ENCODE peak calls at places on chromosomes 4 and X, in eight cellular contexts. One of them, this sample, is unnamed.
A peak's percentile ranks its signal among the peaks of the same experiment; 100 is the strongest.

GRCh38 chr4:125620066-125620850 is 305.5 kb downstream of the FAT4 start:
- DNase-seq in cardiac muscle cell: no peak
- DNase-seq in effector memory CD8-positive, alpha-beta T cell: no peak
- DNase-seq in D341Med: no peak
- DNase-seq in omental fat pad: no peak
- DNase-seq in GM23338: no peak
- DNase-seq in activated naive CD4-positive, alpha-beta T cell treated with anti-CD3 and anti-CD28 coated beads, Interleukin-2, amount 10 ng/mL, durations not matched to agents 7 days and 5 days: no peak
- DNase-seq in DMS153: no peak
- DNase-seq in this sample: no peak

GRCh38 chr4:126701756-126702155 is 931.0 kb upstream of the INTU start:
- DNase-seq in omental fat pad: no peak
- DNase-seq in activated naive CD4-positive, alpha-beta T cell treated with anti-CD3 and anti-CD28 coated beads, Interleukin-2, amount 10 ng/mL, durations not matched to agents 7 days and 5 days: no peak
- DNase-seq in DMS153: no peak
- DNase-seq in GM23338: no peak
- DNase-seq in cardiac muscle cell: no peak
- DNase-seq in D341Med: no peak
- DNase-seq in effector memory CD8-positive, alpha-beta T cell: no peak
- DNase-seq in this sample: no peak

GRCh38 chr4:82017680-82018079 is 356.1 kb downstream of the HNRNPD start:
- DNase-seq in cardiac muscle cell: peak; percentile 80
- DNase-seq in activated naive CD4-positive, alpha-beta T cell treated with anti-CD3 and anti-CD28 coated beads, Interleukin-2, amount 10 ng/mL, durations not matched to agents 7 days and 5 days: no peak
- DNase-seq in effector memory CD8-positive, alpha-beta T cell: no peak
- DNase-seq in GM23338: peak; percentile 72
- DNase-seq in DMS153: no peak
- DNase-seq in D341Med: no peak
- DNase-seq in omental fat pad: no peak
- DNase-seq in this sample: no peak

GRCh38 chr4:76546282-76547166 is 111.5 kb downstream of the SHROOM3 start:
- DNase-seq in GM23338: no peak
- DNase-seq in activated naive CD4-positive, alpha-beta T cell treated with anti-CD3 and anti-CD28 coated beads, Interleukin-2, amount 10 ng/mL, durations not matched to agents 7 days and 5 days: no peak
- DNase-seq in omental fat pad: no peak
- DNase-seq in D341Med: no peak
- DNase-seq in cardiac muscle cell: no peak
- DNase-seq in DMS153: peak; percentile 39
- DNase-seq in effector memory CD8-positive, alpha-beta T cell: no peak
- DNase-seq in this sample: no peak

GRCh38 chr4:16860506-16860905 is 37.9 kb downstream of the LDB2 start:
- DNase-seq in effector memory CD8-positive, alpha-beta T cell: no peak
- DNase-seq in D341Med: no peak
- DNase-seq in DMS153: no peak
- DNase-seq in cardiac muscle cell: no peak
- DNase-seq in GM23338: no peak
- DNase-seq in activated naive CD4-positive, alpha-beta T cell treated with anti-CD3 and anti-CD28 coated beads, Interleukin-2, amount 10 ng/mL, durations not matched to agents 7 days and 5 days: no peak
- DNase-seq in omental fat pad: no peak
- DNase-seq in this sample: no peak

GRCh38 chr4:109040441-109040840 is 262.0 kb downstream of the COL25A1 start:
- DNase-seq in D341Med: no peak
- DNase-seq in activated naive CD4-positive, alpha-beta T cell treated with anti-CD3 and anti-CD28 coated beads, Interleukin-2, amount 10 ng/mL, durations not matched to agents 7 days and 5 days: no peak
- DNase-seq in DMS153: no peak
- DNase-seq in omental fat pad: no peak
- DNase-seq in cardiac muscle cell: no peak
- DNase-seq in effector memory CD8-positive, alpha-beta T cell: no peak
- DNase-seq in GM23338: no peak
- DNase-seq in this sample: no peak

GRCh38 chr4:40283968-40284367 is 51.2 kb upstream of the CHRNA9 start:
- DNase-seq in cardiac muscle cell: no peak
- DNase-seq in GM23338: peak; percentile 47
- DNase-seq in D341Med: no peak
- DNase-seq in effector memory CD8-positive, alpha-beta T cell: peak; percentile 61
- DNase-seq in omental fat pad: no peak
- DNase-seq in DMS153: no peak
- DNase-seq in activated naive CD4-positive, alpha-beta T cell treated with anti-CD3 and anti-CD28 coated beads, Interleukin-2, amount 10 ng/mL, durations not matched to agents 7 days and 5 days: peak; percentile 84
- DNase-seq in this sample: no peak

GRCh38 chr4:112284662-112285411 is 867 bp downstream of the TIFA start:
- DNase-seq in DMS153: no peak
- DNase-seq in cardiac muscle cell: no peak
- DNase-seq in D341Med: peak; percentile 45
- DNase-seq in effector memory CD8-positive, alpha-beta T cell: no peak
- DNase-seq in activated naive CD4-positive, alpha-beta T cell treated with anti-CD3 and anti-CD28 coated beads, Interleukin-2, amount 10 ng/mL, durations not matched to agents 7 days and 5 days: peak; percentile 35
- DNase-seq in GM23338: no peak
- DNase-seq in omental fat pad: no peak
- DNase-seq in this sample: no peak

GRCh38 chrX:45735571-45735970 is 534.9 kb upstream of the DIPK2B start:
- DNase-seq in activated naive CD4-positive, alpha-beta T cell treated with anti-CD3 and anti-CD28 coated beads, Interleukin-2, amount 10 ng/mL, durations not matched to agents 7 days and 5 days: no peak
- DNase-seq in DMS153: no peak
- DNase-seq in effector memory CD8-positive, alpha-beta T cell: no peak
- DNase-seq in cardiac muscle cell: no peak
- DNase-seq in D341Med: no peak
- DNase-seq in omental fat pad: no peak
- DNase-seq in GM23338: no peak
- DNase-seq in this sample: no peak

GRCh38 chrX:16971694-16972093 is 25.2 kb downstream of the REPS2 start:
- DNase-seq in effector memory CD8-positive, alpha-beta T cell: no peak
- DNase-seq in D341Med: no peak
- DNase-seq in DMS153: no peak
- DNase-seq in activated naive CD4-positive, alpha-beta T cell treated with anti-CD3 and anti-CD28 coated beads, Interleukin-2, amount 10 ng/mL, durations not matched to agents 7 days and 5 days: no peak
- DNase-seq in GM23338: no peak
- DNase-seq in omental fat pad: no peak
- DNase-seq in cardiac muscle cell: no peak
- DNase-seq in this sample: no peak

GRCh38 chr4:78599931-78600375 is 48.4 kb downstream of the ANXA3 start:
- DNase-seq in omental fat pad: no peak
- DNase-seq in activated naive CD4-positive, alpha-beta T cell treated with anti-CD3 and anti-CD28 coated beads, Interleukin-2, amount 10 ng/mL, durations not matched to agents 7 days and 5 days: no peak
- DNase-seq in D341Med: no peak
- DNase-seq in cardiac muscle cell: peak; percentile 57
- DNase-seq in DMS153: no peak
- DNase-seq in GM23338: no peak
- DNase-seq in effector memory CD8-positive, alpha-beta T cell: no peak
- DNase-seq in this sample: peak; percentile 92

GRCh38 chr4:54281060-54281781 is 52.1 kb downstream of the PDGFRA start:
- DNase-seq in effector memory CD8-positive, alpha-beta T cell: no peak
- DNase-seq in D341Med: no peak
- DNase-seq in GM23338: peak; percentile 11
- DNase-seq in cardiac muscle cell: no peak
- DNase-seq in omental fat pad: no peak
- DNase-seq in activated naive CD4-positive, alpha-beta T cell treated with anti-CD3 and anti-CD28 coated beads, Interleukin-2, amount 10 ng/mL, durations not matched to agents 7 days and 5 days: no peak
- DNase-seq in DMS153: no peak
- DNase-seq in this sample: no peak

GRCh38 chrX:118603981-118604380 is 108.4 kb downstream of the DOCK11 start:
- DNase-seq in effector memory CD8-positive, alpha-beta T cell: peak; percentile 4
- DNase-seq in cardiac muscle cell: peak; percentile 48
- DNase-seq in omental fat pad: no peak
- DNase-seq in activated naive CD4-positive, alpha-beta T cell treated with anti-CD3 and anti-CD28 coated beads, Interleukin-2, amount 10 ng/mL, durations not matched to agents 7 days and 5 days: peak; percentile 26
- DNase-seq in D341Med: peak; percentile 60
- DNase-seq in DMS153: no peak
- DNase-seq in GM23338: peak; percentile 69
- DNase-seq in this sample: no peak

GRCh38 chr4:612749-613125 is 12.6 kb upstream of the PDE6B start:
- DNase-seq in omental fat pad: no peak
- DNase-seq in DMS153: no peak
- DNase-seq in D341Med: no peak
- DNase-seq in GM23338: no peak
- DNase-seq in effector memory CD8-positive, alpha-beta T cell: no peak
- DNase-seq in cardiac muscle cell: no peak
- DNase-seq in activated naive CD4-positive, alpha-beta T cell treated with anti-CD3 and anti-CD28 coated beads, Interleukin-2, amount 10 ng/mL, durations not matched to agents 7 days and 5 days: no peak
- DNase-seq in this sample: no peak

GRCh38 chrX:13099121-13099520 is 54.7 kb upstream of the FAM9C start:
- DNase-seq in effector memory CD8-positive, alpha-beta T cell: no peak
- DNase-seq in cardiac muscle cell: no peak
- DNase-seq in D341Med: no peak
- DNase-seq in omental fat pad: no peak
- DNase-seq in GM23338: no peak
- DNase-seq in activated naive CD4-positive, alpha-beta T cell treated with anti-CD3 and anti-CD28 coated beads, Interleukin-2, amount 10 ng/mL, durations not matched to agents 7 days and 5 days: no peak
- DNase-seq in DMS153: no peak
- DNase-seq in this sample: no peak

GRCh38 chr4:128387600-128388351 is 100.2 kb upstream of the PGRMC2 start:
- DNase-seq in effector memory CD8-positive, alpha-beta T cell: no peak
- DNase-seq in DMS153: no peak
- DNase-seq in D341Med: no peak
- DNase-seq in activated naive CD4-positive, alpha-beta T cell treated with anti-CD3 and anti-CD28 coated beads, Interleukin-2, amount 10 ng/mL, durations not matched to agents 7 days and 5 days: no peak
- DNase-seq in GM23338: no peak
- DNase-seq in cardiac muscle cell: no peak
- DNase-seq in omental fat pad: no peak
- DNase-seq in this sample: no peak

GRCh38 chr4:10006604-10007435 is 14.5 kb downstream of the SLC2A9 start:
- DNase-seq in DMS153: no peak
- DNase-seq in omental fat pad: no peak
- DNase-seq in effector memory CD8-positive, alpha-beta T cell: no peak
- DNase-seq in activated naive CD4-positive, alpha-beta T cell treated with anti-CD3 and anti-CD28 coated beads, Interleukin-2, amount 10 ng/mL, durations not matched to agents 7 days and 5 days: no peak
- DNase-seq in D341Med: no peak
- DNase-seq in cardiac muscle cell: no peak
- DNase-seq in GM23338: no peak
- DNase-seq in this sample: peak; percentile 63

GRCh38 chrX:55161581-55161980 is 58.6 kb upstream of the PAGE5 start:
- DNase-seq in omental fat pad: no peak
- DNase-seq in effector memory CD8-positive, alpha-beta T cell: no peak
- DNase-seq in activated naive CD4-positive, alpha-beta T cell treated with anti-CD3 and anti-CD28 coated beads, Interleukin-2, amount 10 ng/mL, durations not matched to agents 7 days and 5 days: no peak
- DNase-seq in cardiac muscle cell: no peak
- DNase-seq in GM23338: peak; percentile 11
- DNase-seq in DMS153: no peak
- DNase-seq in D341Med: no peak
- DNase-seq in this sample: no peak

GRCh38 chrX:38172596-38172995 is 48.1 kb downstream of the SRPX start:
- DNase-seq in GM23338: no peak
- DNase-seq in cardiac muscle cell: no peak
- DNase-seq in effector memory CD8-positive, alpha-beta T cell: no peak
- DNase-seq in activated naive CD4-positive, alpha-beta T cell treated with anti-CD3 and anti-CD28 coated beads, Interleukin-2, amount 10 ng/mL, durations not matched to agents 7 days and 5 days: no peak
- DNase-seq in D341Med: no peak
- DNase-seq in omental fat pad: no peak
- DNase-seq in DMS153: no peak
- DNase-seq in this sample: no peak

GRCh38 chrX:128460835-128461234 is 408.6 kb upstream of the ACTRT1 start:
- DNase-seq in effector memory CD8-positive, alpha-beta T cell: no peak
- DNase-seq in DMS153: no peak
- DNase-seq in activated naive CD4-positive, alpha-beta T cell treated with anti-CD3 and anti-CD28 coated beads, Interleukin-2, amount 10 ng/mL, durations not matched to agents 7 days and 5 days: no peak
- DNase-seq in D341Med: peak; percentile 5
- DNase-seq in GM23338: peak; percentile 36
- DNase-seq in cardiac muscle cell: no peak
- DNase-seq in omental fat pad: no peak
- DNase-seq in this sample: no peak

GRCh38 chr4:154591890-154592289 is 1.3 kb upstream of the FGA start:
- DNase-seq in activated naive CD4-positive, alpha-beta T cell treated with anti-CD3 and anti-CD28 coated beads, Interleukin-2, amount 10 ng/mL, durations not matched to agents 7 days and 5 days: no peak
- DNase-seq in cardiac muscle cell: no peak
- DNase-seq in D341Med: no peak
- DNase-seq in GM23338: no peak
- DNase-seq in omental fat pad: no peak
- DNase-seq in DMS153: no peak
- DNase-seq in effector memory CD8-positive, alpha-beta T cell: no peak
- DNase-seq in this sample: no peak

GRCh38 chr4:36763814-36764213 is 480.7 kb upstream of the NWD2 start:
- DNase-seq in DMS153: no peak
- DNase-seq in cardiac muscle cell: no peak
- DNase-seq in effector memory CD8-positive, alpha-beta T cell: no peak
- DNase-seq in GM23338: no peak
- DNase-seq in omental fat pad: no peak
- DNase-seq in activated naive CD4-positive, alpha-beta T cell treated with anti-CD3 and anti-CD28 coated beads, Interleukin-2, amount 10 ng/mL, durations not matched to agents 7 days and 5 days: no peak
- DNase-seq in D341Med: no peak
- DNase-seq in this sample: no peak

GRCh38 chr4:108172780-108173598 is 4.3 kb upstream of the LEF1 start:
- DNase-seq in GM23338: peak; percentile 58
- DNase-seq in effector memory CD8-positive, alpha-beta T cell: no peak
- DNase-seq in cardiac muscle cell: peak; percentile 86
- DNase-seq in D341Med: peak; percentile 79
- DNase-seq in activated naive CD4-positive, alpha-beta T cell treated with anti-CD3 and anti-CD28 coated beads, Interleukin-2, amount 10 ng/mL, durations not matched to agents 7 days and 5 days: peak; percentile 80
- DNase-seq in omental fat pad: no peak
- DNase-seq in DMS153: peak; percentile 64
- DNase-seq in this sample: no peak

GRCh38 chr4:81647388-81647787 is 175.7 kb upstream of the RASGEF1B start:
- DNase-seq in DMS153: no peak
- DNase-seq in cardiac muscle cell: no peak
- DNase-seq in activated naive CD4-positive, alpha-beta T cell treated with anti-CD3 and anti-CD28 coated beads, Interleukin-2, amount 10 ng/mL, durations not matched to agents 7 days and 5 days: no peak
- DNase-seq in effector memory CD8-positive, alpha-beta T cell: no peak
- DNase-seq in D341Med: no peak
- DNase-seq in GM23338: peak; percentile 90
- DNase-seq in omental fat pad: no peak
- DNase-seq in this sample: no peak

GRCh38 chrX:45138525-45138924 is 62.2 kb downstream of the DIPK2B start:
- DNase-seq in omental fat pad: no peak
- DNase-seq in cardiac muscle cell: no peak
- DNase-seq in D341Med: no peak
- DNase-seq in effector memory CD8-positive, alpha-beta T cell: no peak
- DNase-seq in activated naive CD4-positive, alpha-beta T cell treated with anti-CD3 and anti-CD28 coated beads, Interleukin-2, amount 10 ng/mL, durations not matched to agents 7 days and 5 days: peak; percentile 20
- DNase-seq in DMS153: no peak
- DNase-seq in GM23338: no peak
- DNase-seq in this sample: no peak

GRCh38 chr4:13970349-13970748 is 342.8 kb upstream of the BOD1L1 start:
- DNase-seq in omental fat pad: no peak
- DNase-seq in cardiac muscle cell: no peak
- DNase-seq in effector memory CD8-positive, alpha-beta T cell: no peak
- DNase-seq in DMS153: no peak
- DNase-seq in D341Med: no peak
- DNase-seq in GM23338: no peak
- DNase-seq in activated naive CD4-positive, alpha-beta T cell treated with anti-CD3 and anti-CD28 coated beads, Interleukin-2, amount 10 ng/mL, durations not matched to agents 7 days and 5 days: no peak
- DNase-seq in this sample: no peak

GRCh38 chr4:57233391-57233790 is 123.2 kb upstream of the IGFBP7 start:
- DNase-seq in DMS153: no peak
- DNase-seq in D341Med: no peak
- DNase-seq in effector memory CD8-positive, alpha-beta T cell: no peak
- DNase-seq in cardiac muscle cell: no peak
- DNase-seq in GM23338: no peak
- DNase-seq in activated naive CD4-positive, alpha-beta T cell treated with anti-CD3 and anti-CD28 coated beads, Interleukin-2, amount 10 ng/mL, durations not matched to agents 7 days and 5 days: no peak
- DNase-seq in omental fat pad: no peak
- DNase-seq in this sample: no peak

GRCh38 chrX:101040197-101040596 is 11.7 kb downstream of the TRMT2B start:
- DNase-seq in DMS153: no peak
- DNase-seq in effector memory CD8-positive, alpha-beta T cell: no peak
- DNase-seq in activated naive CD4-positive, alpha-beta T cell treated with anti-CD3 and anti-CD28 coated beads, Interleukin-2, amount 10 ng/mL, durations not matched to agents 7 days and 5 days: no peak
- DNase-seq in D341Med: no peak
- DNase-seq in GM23338: no peak
- DNase-seq in cardiac muscle cell: no peak
- DNase-seq in omental fat pad: no peak
- DNase-seq in this sample: no peak

GRCh38 chrX:46381630-46382029 is 163.6 kb downstream of the ZNF674 start:
- DNase-seq in effector memory CD8-positive, alpha-beta T cell: peak; percentile 0
- DNase-seq in DMS153: no peak
- DNase-seq in omental fat pad: no peak
- DNase-seq in activated naive CD4-positive, alpha-beta T cell treated with anti-CD3 and anti-CD28 coated beads, Interleukin-2, amount 10 ng/mL, durations not matched to agents 7 days and 5 days: peak; percentile 54
- DNase-seq in D341Med: peak; percentile 35
- DNase-seq in cardiac muscle cell: peak; percentile 25
- DNase-seq in GM23338: peak; percentile 62
- DNase-seq in this sample: no peak

GRCh38 chrX:136397001-136397400 is 90.7 kb upstream of the BRS3 start:
- DNase-seq in GM23338: peak; percentile 1
- DNase-seq in effector memory CD8-positive, alpha-beta T cell: no peak
- DNase-seq in activated naive CD4-positive, alpha-beta T cell treated with anti-CD3 and anti-CD28 coated beads, Interleukin-2, amount 10 ng/mL, durations not matched to agents 7 days and 5 days: no peak
- DNase-seq in cardiac muscle cell: no peak
- DNase-seq in DMS153: no peak
- DNase-seq in D341Med: no peak
- DNase-seq in omental fat pad: no peak
- DNase-seq in this sample: no peak

GRCh38 chrX:149145845-149146285 is 359.2 kb downstream of the IDS start:
- DNase-seq in D341Med: no peak
- DNase-seq in cardiac muscle cell: no peak
- DNase-seq in DMS153: no peak
- DNase-seq in effector memory CD8-positive, alpha-beta T cell: no peak
- DNase-seq in GM23338: no peak
- DNase-seq in omental fat pad: no peak
- DNase-seq in activated naive CD4-positive, alpha-beta T cell treated with anti-CD3 and anti-CD28 coated beads, Interleukin-2, amount 10 ng/mL, durations not matched to agents 7 days and 5 days: no peak
- DNase-seq in this sample: no peak

GRCh38 chrX:71579136-71579989 is 1.1 kb downstream of the GCNA start:
- DNase-seq in activated naive CD4-positive, alpha-beta T cell treated with anti-CD3 and anti-CD28 coated beads, Interleukin-2, amount 10 ng/mL, durations not matched to agents 7 days and 5 days: no peak
- DNase-seq in GM23338: peak; percentile 41
- DNase-seq in DMS153: no peak
- DNase-seq in effector memory CD8-positive, alpha-beta T cell: no peak
- DNase-seq in D341Med: no peak
- DNase-seq in omental fat pad: no peak
- DNase-seq in cardiac muscle cell: no peak
- DNase-seq in this sample: no peak